ENCODE peak calls at places on chromosomes 16 and 17, in ten cellular contexts. X, F, U, H, R, Z, P, I, W and E are unnamed samples.

GRCh38 chr17:59651346-59651745 is 31.7 kb downstream of the CLTC start:
- DNase-seq in X (no peak), F (no peak), U (no peak), H (no peak), R (no peak), Z (peak), P (no peak), I (no peak), W (no peak), E (no peak)

GRCh38 chr17:80005360-80006338 is 30.0 kb downstream of the TBC1D16 start:
- DNase-seq in X (no peak), F (peak), U (no peak), H (peak), R (peak), Z (peak), P (peak), I (no peak), W (peak), E (peak)

GRCh38 chr16:5075637-5076036 is 4.0 kb downstream of the ALG1 start:
- DNase-seq in X (no peak), F (no peak), U (no peak), H (no peak), R (no peak), Z (no peak), P (no peak), I (no peak), W (no peak), E (no peak)

GRCh38 chr16:76535-77272 is 1.3 kb upstream of the MPG start:
- DNase-seq in X (no peak), F (peak), U (no peak), H (peak), R (no peak), Z (peak), P (peak), I (no peak), W (no peak), E (no peak)

GRCh38 chr17:5942687-5943086 is 127.5 kb upstream of the WSCD1 start:
- DNase-seq in X (no peak), F (no peak), U (no peak), H (no peak), R (no peak), Z (no peak), P (no peak), I (no peak), W (no peak), E (no peak)

GRCh38 chr16:80277182-80277581 is 263.6 kb upstream of the DYNLRB2 start:
- DNase-seq in X (no peak), F (no peak), U (no peak), H (no peak), R (no peak), Z (no peak), P (no peak), I (no peak), W (no peak), E (peak)

GRCh38 chr17:5513610-5514009 is 27.2 kb downstream of the MIS12 start:
- DNase-seq in X (no peak), F (no peak), U (no peak), H (no peak), R (no peak), Z (no peak), P (no peak), I (no peak), W (no peak), E (no peak)

GRCh38 chr17:75559958-75560533 is 27.6 kb upstream of the MYO15B start:
- DNase-seq in X (no peak), F (no peak), U (no peak), H (no peak), R (no peak), Z (no peak), P (no peak), I (no peak), W (no peak), E (no peak)

GRCh38 chr17:48542956-48543853 is 1.7 kb downstream of the HOXB2 start:
- DNase-seq in X (no peak), F (peak), U (no peak), H (no peak), R (peak), Z (no peak), P (peak), I (no peak), W (peak), E (no peak)

GRCh38 chr16:30041841-30042240 is 10.8 kb upstream of the TLCD3B start:
- DNase-seq in X (no peak), F (no peak), U (no peak), H (no peak), R (no peak), Z (peak), P (no peak), I (no peak), W (no peak), E (peak)

GRCh38 chr17:66508896-66509843 is 206.8 kb downstream of the PRKCA start:
- DNase-seq in X (no peak), F (no peak), U (no peak), H (no peak), R (no peak), Z (peak), P (no peak), I (no peak), W (no peak), E (no peak)

GRCh38 chr16:81424761-81425160 is 19.8 kb upstream of the CMIP start:
- DNase-seq in X (no peak), F (no peak), U (no peak), H (no peak), R (no peak), Z (no peak), P (no peak), I (no peak), W (no peak), E (no peak)

GRCh38 chr17:19720631-19721426 is 4.4 kb upstream of the SLC47A2 start:
- DNase-seq in X (no peak), F (no peak), U (no peak), H (peak), R (no peak), Z (no peak), P (no peak), I (no peak), W (no peak), E (no peak)

GRCh38 chr17:2931426-2931825 is 132.0 kb downstream of the OR1D5 start:
- DNase-seq in X (no peak), F (peak), U (no peak), H (no peak), R (no peak), Z (no peak), P (no peak), I (no peak), W (peak), E (peak)

GRCh38 chr17:17109896-17110295 is 67.6 kb downstream of the MPRIP start:
- DNase-seq in X (no peak), F (no peak), U (no peak), H (peak), R (no peak), Z (no peak), P (no peak), I (no peak), W (no peak), E (no peak)

GRCh38 chr17:65931246-65932149 is 260.4 kb downstream of the CEP112 start:
- DNase-seq in X (no peak), F (peak), U (no peak), H (no peak), R (no peak), Z (peak), P (no peak), I (no peak), W (no peak), E (no peak)

GRCh38 chr16:58331024-58331707 is 36.3 kb upstream of the PRSS54 start:
- DNase-seq in X (no peak), F (no peak), U (no peak), H (no peak), R (peak), Z (no peak), P (no peak), I (no peak), W (no peak), E (peak)

GRCh38 chr16:2032285-2033056 is 5.8 kb downstream of the NHERF2 start:
- DNase-seq in X (no peak), F (no peak), U (peak), H (no peak), R (no peak), Z (peak), P (no peak), I (no peak), W (no peak), E (no peak)

GRCh38 chr17:71484546-71484945 is 636.3 kb upstream of the SOX9 start:
- DNase-seq in X (no peak), F (no peak), U (no peak), H (no peak), R (no peak), Z (no peak), P (peak), I (no peak), W (no peak), E (no peak)

GRCh38 chr16:82016964-82017363 is 5.7 kb upstream of the SDR42E1 start:
- DNase-seq in X (no peak), F (no peak), U (no peak), H (no peak), R (no peak), Z (peak), P (no peak), I (no peak), W (no peak), E (no peak)

GRCh38 chr16:15897834-15898254 is 9.4 kb upstream of the CEP20 start:
- DNase-seq in X (no peak), F (peak), U (no peak), H (no peak), R (no peak), Z (peak), P (no peak), I (no peak), W (no peak), E (peak)

GRCh38 chr16:78931267-78932060 is 669.1 kb downstream of the MAF start:
- DNase-seq in X (no peak), F (no peak), U (no peak), H (no peak), R (no peak), Z (no peak), P (peak), I (no peak), W (no peak), E (no peak)

GRCh38 chr17:76943202-76943601 is 75.0 kb downstream of the MGAT5B start:
- DNase-seq in X (no peak), F (no peak), U (no peak), H (no peak), R (no peak), Z (no peak), P (no peak), I (no peak), W (no peak), E (no peak)

GRCh38 chr16:49608801-49609200 is 235.2 kb downstream of the C16orf78 start:
- DNase-seq in X (no peak), F (no peak), U (no peak), H (no peak), R (peak), Z (peak), P (peak), I (no peak), W (no peak), E (peak)

GRCh38 chr16:83308414-83308813 is 499.4 kb upstream of the HSBP1 start:
- DNase-seq in X (no peak), F (no peak), U (no peak), H (no peak), R (no peak), Z (no peak), P (no peak), I (no peak), W (no peak), E (no peak)

GRCh38 chr16:23185661-23186060 is 3.1 kb downstream of the SCNN1G start:
- DNase-seq in X (no peak), F (no peak), U (no peak), H (no peak), R (no peak), Z (no peak), P (no peak), I (no peak), W (no peak), E (no peak)

GRCh38 chr17:65750678-65751077 is 189.2 kb upstream of the AXIN2 start:
- DNase-seq in X (no peak), F (no peak), U (no peak), H (peak), R (peak), Z (peak), P (peak), I (no peak), W (no peak), E (no peak)

GRCh38 chr16:86227801-86228200 is 282.5 kb upstream of the FOXF1 start:
- DNase-seq in X (no peak), F (no peak), U (no peak), H (no peak), R (no peak), Z (peak), P (no peak), I (no peak), W (no peak), E (no peak)

GRCh38 chr17:19012171-19013080 is 7.9 kb upstream of the FAM83G start:
- DNase-seq in X (no peak), F (no peak), U (no peak), H (no peak), R (no peak), Z (no peak), P (no peak), I (no peak), W (no peak), E (no peak)

GRCh38 chr17:28973414-28973813 is 22.1 kb upstream of the PHF12 start:
- DNase-seq in X (no peak), F (no peak), U (no peak), H (peak), R (no peak), Z (peak), P (no peak), I (no peak), W (no peak), E (no peak)

GRCh38 chr16:1494711-1495110 is 1.6 kb downstream of the TELO2 start:
- DNase-seq in X (no peak), F (no peak), U (no peak), H (no peak), R (no peak), Z (peak), P (no peak), I (no peak), W (no peak), E (no peak)

GRCh38 chr16:11497329-11497805 is 89.4 kb downstream of the LITAF start:
- DNase-seq in X (peak), F (no peak), U (peak), H (peak), R (no peak), Z (peak), P (peak), I (peak), W (no peak), E (no peak)

GRCh38 chr17:50977487-50978159 is 111.5 kb upstream of the TOB1 start:
- DNase-seq in X (no peak), F (no peak), U (no peak), H (no peak), R (no peak), Z (no peak), P (no peak), I (no peak), W (no peak), E (no peak)

GRCh38 chr17:4204190-4204589 is 59.6 kb downstream of the ANKFY1 start:
- DNase-seq in X (no peak), F (no peak), U (no peak), H (no peak), R (no peak), Z (peak), P (no peak), I (no peak), W (no peak), E (no peak)

GRCh38 chr17:17387017-17387416 is 83.8 kb downstream of the NT5M start:
- DNase-seq in X (no peak), F (no peak), U (no peak), H (peak), R (no peak), Z (no peak), P (no peak), I (no peak), W (no peak), E (no peak)